ENCODE peak calls at places on chromosomes 7 and 10, in four cellular contexts. E, V, A and D are unnamed samples.

GRCh38 chr10:11446895-11447294 is 164.6 kb downstream of the USP6NL start:
- DNase-seq in V (no peak), E (no peak), A (peak; percentile 49), D (no peak)

GRCh38 chr10:17129711-17130110 is at the start of gene CUBN:
- DNase-seq in E (no peak), V (no peak), A (no peak), D (no peak)

GRCh38 chr10:110337401-110337800 is 32.7 kb upstream of the SMNDC1 start:
- DNase-seq in E (no peak), V (no peak), A (no peak), D (no peak)

GRCh38 chr10:412109-412508 is 276.9 kb downstream of the ZMYND11 start:
- DNase-seq in A (no peak), V (no peak), E (no peak), D (no peak)

GRCh38 chr10:1211844-1212570 is 155.8 kb downstream of the WDR37 start:
- DNase-seq in V (no peak), E (no peak), A (no peak), D (no peak)

GRCh38 chr7:151056286-151057037 is 1.2 kb downstream of the CDK5 start:
- DNase-seq in A (no peak), E (no peak), V (no peak), D (no peak)

GRCh38 chr7:68556537-68556936 is 1041.7 kb upstream of the AUTS2 start:
- DNase-seq in A (no peak), V (no peak), E (no peak), D (no peak)

GRCh38 chr7:43879477-43879876 is 10.2 kb upstream of the MRPS24 start:
- DNase-seq in A (no peak), V (no peak), E (peak; percentile 72), D (no peak)

GRCh38 chr10:107814865-107815487 is 650.5 kb upstream of the SORCS1 start:
- DNase-seq in A (no peak), V (peak; percentile 31), E (peak; percentile 40), D (no peak)

GRCh38 chr7:29980151-29980550 is 9.4 kb downstream of the SCRN1 start:
- DNase-seq in E (no peak), A (no peak), V (no peak), D (no peak)

GRCh38 chr7:22900101-22900500 is 77.5 kb upstream of the TOMM7 start:
- DNase-seq in V (no peak), E (no peak), A (no peak), D (no peak)

GRCh38 chr7:112180223-112180622 is 26.0 kb downstream of the DOCK4 start:
- DNase-seq in A (no peak), V (no peak), E (no peak), D (no peak)

GRCh38 chr7:143395187-143396149 is 13.2 kb downstream of the EPHA1 start:
- DNase-seq in V (peak; percentile 47), E (no peak), A (no peak), D (no peak)
- TF ChIP-seq CTCF in V (no peak), E (no peak), A (peak; percentile 41), D (no peak)

DNA sequence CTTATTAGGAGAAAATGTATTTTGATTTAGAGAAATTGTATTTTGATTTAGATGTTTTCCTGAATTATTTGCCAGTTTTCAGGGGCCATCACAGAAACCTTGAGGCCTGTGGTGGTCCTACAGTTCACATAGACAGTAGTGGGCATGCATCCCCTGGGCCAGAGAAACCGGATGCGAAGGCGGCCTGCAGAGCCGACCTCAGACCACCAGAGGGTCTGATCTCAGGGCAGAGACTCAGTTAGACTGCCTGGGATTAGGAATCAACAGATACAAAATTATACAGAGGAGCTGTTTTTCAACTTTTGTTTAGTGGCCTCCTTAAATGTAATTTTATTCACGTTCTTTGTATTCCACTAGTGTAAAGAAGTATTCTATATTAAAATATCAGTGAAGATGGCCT is 158.4 kb downstream of the PAXIP1 start:
- DNase-seq in E (no peak), A (no peak), V (no peak), D (no peak)
- TF ChIP-seq CTCF in E (no peak), A (no peak), V (no peak), D (no peak)

GRCh38 chr10:131885391-131886165 is 15.2 kb upstream of the PPP2R2D start:
- DNase-seq in V (peak; percentile 63), E (peak; percentile 48), A (no peak), D (no peak)
- TF ChIP-seq CTCF in V (peak; percentile 93), E (peak; percentile 96), A (peak; percentile 94), D (peak; percentile 91)

GRCh38 chr7:35970458-35970857 is 169.6 kb downstream of the SEPTIN7 start:
- DNase-seq in V (no peak), A (no peak), E (no peak), D (no peak)

GRCh38 chr7:35969055-35969454 is 168.2 kb downstream of the SEPTIN7 start:
- DNase-seq in A (no peak), E (no peak), V (no peak), D (no peak)

GRCh38 chr7:35967366-35968139 is 166.7 kb downstream of the SEPTIN7 start:
- DNase-seq in E (no peak), A (no peak), V (no peak), D (no peak)

GRCh38 chr7:35968140-35968940 is 167.5 kb downstream of the SEPTIN7 start:
- DNase-seq in V (no peak), E (no peak), A (no peak), D (no peak)

DNA sequence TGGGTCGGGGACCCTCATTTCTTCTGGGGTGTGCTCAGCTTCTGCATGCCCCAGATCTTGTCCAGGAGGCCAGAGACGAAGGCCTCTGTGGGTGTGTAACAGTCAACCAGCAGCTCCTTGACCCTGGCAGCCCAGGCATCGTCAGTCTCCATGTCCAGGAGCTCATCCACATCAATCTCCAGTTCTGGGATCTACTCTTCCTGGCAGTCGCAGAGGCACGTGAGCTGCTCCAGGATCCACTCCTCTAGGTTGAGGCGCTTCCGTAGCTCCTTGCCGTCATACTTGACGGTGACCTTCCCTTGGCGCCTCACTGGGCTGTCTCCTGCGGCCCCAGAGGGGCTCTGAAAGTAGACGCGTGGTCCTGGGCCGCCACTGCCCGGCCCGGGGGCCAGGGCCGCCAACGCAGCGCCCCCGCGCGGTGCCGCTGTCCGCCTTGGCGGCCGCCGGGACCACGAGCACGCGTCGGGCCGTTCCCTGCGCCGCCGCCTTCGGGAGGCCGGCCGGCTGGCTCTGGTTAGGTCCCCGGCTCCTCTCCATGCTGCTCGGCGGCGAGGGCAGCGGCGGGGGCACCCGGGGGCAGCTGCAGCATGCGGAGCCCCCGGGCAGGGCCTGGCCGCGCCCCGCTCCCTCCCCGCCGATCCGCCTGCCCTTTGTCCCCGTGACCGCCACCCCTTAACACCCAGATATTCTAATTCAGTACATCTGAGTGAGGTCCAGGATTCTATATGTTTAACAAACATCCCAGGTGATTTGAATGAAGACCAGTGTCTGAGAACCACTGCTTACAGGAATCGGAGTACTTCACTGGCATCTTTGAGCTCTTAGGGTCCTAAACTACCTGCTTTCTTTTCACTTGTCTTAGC is 170.5 kb downstream of the SEPTIN7 start:
- DNase-seq in E (no peak), V (no peak), A (no peak), D (no peak)
- TF ChIP-seq CTCF in E (no peak), V (no peak), A (no peak), D (no peak)